ENCODE peak calls at places on chromosomes 13 and 19, in five cellular contexts. U, M, O, Z and T are unnamed samples.

GRCh38 chr13:112213467-112214245 is 146.7 kb downstream of the SOX1 start:
- DNase-seq in U (peak; percentile 85), M (no peak), O (no peak), Z (no peak), T (no peak)

GRCh38 chr13:29520671-29521070 is 74.8 kb downstream of the SLC7A1 start:
- DNase-seq in U (no peak), M (peak; percentile 69), O (no peak), Z (no peak), T (peak; percentile 84)

GRCh38 chr13:112833551-112834257 is 135.3 kb upstream of the MCF2L start:
- DNase-seq in U (no peak), M (no peak), O (no peak), Z (no peak), T (no peak)

GRCh38 chr13:49858183-49858856 is 65.8 kb upstream of the KPNA3 start:
- DNase-seq in U (no peak), M (peak; percentile 86), O (no peak), Z (peak; percentile 79), T (peak; percentile 95)

GRCh38 chr13:45341799-45342584 is 1.0 kb upstream of the TPT1 start:
- DNase-seq in U (peak; percentile 47), M (peak; percentile 61), O (peak; percentile 74), Z (peak; percentile 61), T (no peak)

GRCh38 chr13:45681101-45681500 is 21.0 kb upstream of the CBY2 start:
- DNase-seq in U (no peak), M (no peak), O (no peak), Z (no peak), T (no peak)

GRCh38 chr13:28805193-28805819 is 14.8 kb upstream of the MTUS2 start:
- DNase-seq in U (no peak), M (peak; percentile 25), O (no peak), Z (no peak), T (no peak)

GRCh38 chr13:114226699-114227323 is 7.9 kb upstream of the CDC16 start:
- DNase-seq in U (peak; percentile 89), M (peak; percentile 86), O (peak; percentile 90), Z (peak; percentile 69), T (peak; percentile 77)

GRCh38 chr13:98333481-98333880 is 156.4 kb upstream of the RNF113B start:
- DNase-seq in U (no peak), M (no peak), O (no peak), Z (no peak), T (no peak)

GRCh38 chr13:110250258-110250891 is 56.6 kb downstream of the COL4A1 start:
- DNase-seq in U (no peak), M (peak; percentile 82), O (peak; percentile 89), Z (peak; percentile 55), T (peak; percentile 81)

GRCh38 chr19:33403221-33403972 is 29.9 kb downstream of the CEBPG start:
- DNase-seq in U (peak; percentile 46), M (no peak), O (peak; percentile 55), Z (no peak), T (no peak)

GRCh38 chr19:11264452-11265176 is 2.3 kb upstream of the DOCK6 start:
- DNase-seq in U (no peak), M (no peak), O (peak; percentile 69), Z (no peak), T (no peak)

GRCh38 chr19:49106648-49107135 is 7.5 kb upstream of the LIN7B start:
- DNase-seq in U (peak; percentile 67), M (peak; percentile 54), O (peak; percentile 83), Z (peak; percentile 32), T (peak; percentile 16)

GRCh38 chr13:110197041-110197440 is 109.9 kb downstream of the COL4A1 start:
- DNase-seq in U (no peak), M (peak; percentile 81), O (no peak), Z (no peak), T (no peak)

GRCh38 chr13:95698047-95698749 is 21.3 kb downstream of the DNAJC3 start:
- DNase-seq in U (no peak), M (peak; percentile 29), O (no peak), Z (peak; percentile 40), T (no peak)

GRCh38 chr19:2628597-2628996 is 73.9 kb downstream of the GNG7 start:
- DNase-seq in U (no peak), M (no peak), O (no peak), Z (no peak), T (no peak)

GRCh38 chr19:13160557-13160956 is 10.3 kb downstream of the IER2 start:
- DNase-seq in U (no peak), M (peak; percentile 33), O (no peak), Z (peak; percentile 27), T (peak; percentile 36)

GRCh38 chr13:32390048-32390447 is 37.9 kb downstream of the N4BP2L1 start:
- DNase-seq in U (no peak), M (no peak), O (no peak), Z (no peak), T (no peak)

GRCh38 chr13:52994865-52995264 is 33.7 kb upstream of the OLFM4 start:
- DNase-seq in U (no peak), M (no peak), O (no peak), Z (no peak), T (no peak)

GRCh38 chr19:42270346-42271044 is 1.4 kb downstream of the CIC start:
- DNase-seq in U (peak; percentile 71), M (peak; percentile 55), O (peak; percentile 82), Z (peak; percentile 94), T (peak; percentile 70)

GRCh38 chr13:44718467-44718866 is 142.3 kb upstream of the TSC22D1 start:
- DNase-seq in U (no peak), M (no peak), O (no peak), Z (no peak), T (no peak)

GRCh38 chr19:50500060-50500752 is 10.8 kb downstream of the JOSD2 start:
- DNase-seq in U (no peak), M (no peak), O (peak; percentile 92), Z (no peak), T (no peak)

GRCh38 chr13:76029088-76029487 is 393.0 kb downstream of the LMO7 start:
- DNase-seq in U (no peak), M (no peak), O (no peak), Z (no peak), T (no peak)

GRCh38 chr19:1057185-1057857 is 9.6 kb upstream of the ARHGAP45 start:
- DNase-seq in U (no peak), M (peak; percentile 74), O (no peak), Z (peak; percentile 75), T (peak; percentile 58)

GRCh38 chr13:97068964-97069815 is 74.9 kb upstream of the OXGR1 start:
- DNase-seq in U (no peak), M (no peak), O (no peak), Z (no peak), T (no peak)

GRCh38 chr13:19345916-19346422 is 164.3 kb upstream of the TUBA3C start:
- DNase-seq in U (no peak), M (no peak), O (no peak), Z (no peak), T (no peak)

GRCh38 chr13:53150568-53150967 is 122.0 kb downstream of the OLFM4 start:
- DNase-seq in U (peak; percentile 59), M (no peak), O (no peak), Z (no peak), T (no peak)

GRCh38 chr19:15429825-15430467 is 11.2 kb upstream of the AKAP8L start:
- DNase-seq in U (no peak), M (no peak), O (peak; percentile 38), Z (no peak), T (no peak)
- H3K36me3 ChIP-seq in U (peaks cover 5% of the 10 kb centered on the region), M (peaks cover 15% of the 10 kb centered on the region), O (peaks cover 47% of the 10 kb centered on the region), Z (peaks cover 3% of the 10 kb centered on the region), T (peaks cover 23% of the 10 kb centered on the region)

DNA sequence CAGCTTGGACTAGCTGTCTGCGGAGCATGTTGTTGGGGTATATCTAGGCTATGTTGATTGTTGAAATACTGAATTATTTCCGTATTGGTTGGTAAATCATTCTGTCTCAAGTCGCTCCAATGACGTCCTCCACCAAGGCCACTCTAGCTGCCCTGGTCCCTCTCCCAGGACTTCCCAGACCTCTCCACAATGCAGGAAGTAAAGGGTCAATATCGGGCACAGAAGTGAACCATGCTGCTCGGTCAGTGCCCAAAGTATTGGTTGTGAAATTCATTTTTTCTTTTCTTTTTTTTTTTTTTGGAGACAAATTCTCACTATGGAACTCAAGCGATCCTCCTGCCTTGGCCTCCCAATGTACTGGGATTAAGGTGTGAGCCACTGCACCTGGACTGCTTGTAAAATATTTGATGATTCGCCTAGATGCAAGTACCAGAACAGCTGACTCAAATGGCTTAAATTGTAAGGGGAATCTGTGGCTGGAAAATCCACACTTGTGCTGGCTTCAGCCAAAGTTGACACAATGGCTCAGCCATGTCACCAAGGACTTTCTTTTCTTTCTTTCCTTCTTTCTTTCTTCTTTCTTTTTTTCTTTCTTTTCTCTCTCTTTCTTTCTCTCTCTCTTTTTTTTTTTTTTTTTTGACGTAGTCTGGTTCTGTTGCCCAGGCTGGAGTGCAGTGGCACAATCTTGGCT is 43.7 kb downstream of the NUMBL start:
- DNase-seq in U (no peak), M (no peak), O (no peak), Z (peak; percentile 54), T (no peak)
- H3K27ac ChIP-seq in U (peak overlapping the region; percentile 35), M (no peak overlapping the region), O (peak overlapping the region; percentile 76), Z (no peak overlapping the region), T (peak overlapping the region; percentile 84)

DNA sequence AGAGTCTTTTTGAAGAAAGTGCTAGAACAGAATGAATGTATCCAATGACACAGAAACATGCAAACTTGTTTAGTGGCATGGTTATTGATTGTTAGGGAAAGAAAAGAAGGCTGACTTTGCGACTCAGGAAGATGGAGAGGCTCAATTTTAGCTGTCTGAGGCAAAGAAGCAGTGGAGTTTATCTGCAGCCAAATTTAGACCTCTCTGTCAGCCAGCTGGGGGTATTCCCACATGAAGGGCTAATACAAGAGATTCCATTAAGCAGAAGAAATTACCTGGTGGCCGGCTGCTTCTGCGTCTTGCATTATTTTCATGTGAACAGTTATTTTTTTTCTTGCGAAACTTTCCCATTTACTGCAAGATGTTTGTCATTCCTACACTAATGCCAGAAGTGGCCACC is 240.2 kb upstream of the NBEA start:
- DNase-seq in U (no peak), M (no peak), O (no peak), Z (no peak), T (no peak)
- H3K27me3 ChIP-seq in U (no peaks in the 10 kb centered on the region), M (no peaks in the 10 kb centered on the region), O (no peaks in the 10 kb centered on the region), Z (no peaks in the 10 kb centered on the region), T (no peaks in the 10 kb centered on the region)

DNA sequence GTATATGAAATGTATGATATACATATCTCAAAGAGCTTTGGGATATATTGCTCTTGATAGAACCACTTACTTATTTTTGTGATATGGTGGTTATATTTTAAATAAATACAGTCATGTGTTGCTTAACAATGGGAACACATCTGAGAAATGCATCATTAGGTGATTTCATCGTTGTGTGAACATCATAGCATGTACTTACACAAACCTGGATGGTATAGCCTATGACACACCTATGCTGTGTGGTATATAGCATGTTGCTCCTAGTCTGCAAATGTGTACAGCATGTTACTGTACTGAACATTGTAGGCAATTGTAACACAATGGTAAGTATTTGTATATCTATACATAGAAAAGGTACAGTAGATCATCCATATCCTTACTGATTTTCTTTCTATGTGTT is 7.7 kb downstream of the RB1 start:
- DNase-seq in U (no peak), M (no peak), O (no peak), Z (no peak), T (no peak)
- H3K36me3 ChIP-seq in U (no peaks in the 10 kb centered on the region), M (peaks cover 4% of the 10 kb centered on the region), O (peaks cover 18% of the 10 kb centered on the region), Z (peaks cover 7% of the 10 kb centered on the region), T (peaks cover 2% of the 10 kb centered on the region)

DNA sequence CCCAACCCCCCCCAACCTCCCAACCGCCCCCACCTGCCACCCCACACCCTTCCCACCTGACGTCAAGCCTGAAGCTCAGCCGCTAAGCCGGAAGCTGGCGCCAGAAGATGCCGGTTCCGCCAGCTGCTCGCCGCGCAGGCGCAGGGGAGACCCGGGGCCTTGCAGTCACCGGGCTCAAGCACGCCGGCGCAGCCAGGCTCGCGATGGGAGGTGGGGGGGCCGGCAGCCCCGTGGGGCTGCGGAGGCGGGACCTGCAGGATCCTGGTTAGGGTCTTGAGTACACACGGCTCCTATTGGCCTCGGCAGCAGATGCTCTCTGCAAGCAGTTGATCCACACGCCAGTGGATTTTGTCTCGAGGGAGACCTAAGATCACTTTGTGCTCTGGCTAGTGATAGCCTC is at the start of gene LIG4:
- DNase-seq in U (peak; percentile 94), M (peak; percentile 96), O (peak; percentile 97), Z (peak; percentile 80), T (peak; percentile 86)
- H3K27ac ChIP-seq in U (no peak within 1 kb of the TSS), M (peak within 1 kb of the TSS; percentile 34), O (peak within 1 kb of the TSS; percentile 94), Z (peak within 1 kb of the TSS; percentile 40), T (peak within 1 kb of the TSS; percentile 35)